ENCODE peak calls at places on chromosomes 13 and 19, in six cellular contexts. C, P, X, S, D and R are unnamed samples.

GRCh38 chr19:56403261-56403660 is 871 bp upstream of the ZNF583 start:
- DNase-seq in C (peak), P (no peak), X (no peak), S (no peak), D (no peak), R (no peak)

GRCh38 chr19:7658219-7658686 is 10.6 kb upstream of the RETN start:
- DNase-seq in C (no peak), P (no peak), X (no peak), S (no peak), D (no peak), R (no peak)

GRCh38 chr13:109869312-109870237 is 83.2 kb upstream of the IRS2 start:
- DNase-seq in C (peak), P (peak), X (no peak), S (peak), D (peak), R (peak)

GRCh38 chr13:110211735-110212134 is 95.2 kb downstream of the COL4A1 start:
- DNase-seq in C (no peak), P (no peak), X (no peak), S (no peak), D (no peak), R (no peak)

GRCh38 chr13:85266771-85267170 is 532.4 kb downstream of the SLITRK6 start:
- DNase-seq in C (no peak), P (no peak), X (no peak), S (no peak), D (no peak), R (no peak)

GRCh38 chr13:113545455-113545930 is 39.1 kb upstream of the TFDP1 start:
- DNase-seq in C (peak), P (no peak), X (no peak), S (no peak), D (no peak), R (peak)

GRCh38 chr13:36076211-36076610 is 55.0 kb downstream of the DCLK1 start:
- DNase-seq in C (no peak), P (no peak), X (no peak), S (no peak), D (no peak), R (no peak)

GRCh38 chr19:35273686-35274259 is 5.0 kb downstream of the USF2 start:
- DNase-seq in C (no peak), P (no peak), X (no peak), S (no peak), D (no peak), R (no peak)

GRCh38 chr19:49081273-49081672 is 4.0 kb upstream of the SNRNP70 start:
- DNase-seq in C (no peak), P (no peak), X (no peak), S (no peak), D (no peak), R (no peak)

GRCh38 chr19:23571175-23571574 is 115.8 kb downstream of the ZNF675 start:
- DNase-seq in C (no peak), P (no peak), X (no peak), S (no peak), D (no peak), R (no peak)

GRCh38 chr13:44365008-44365407 is 8.6 kb upstream of the SERP2 start:
- DNase-seq in C (peak), P (no peak), X (no peak), S (no peak), D (no peak), R (no peak)

GRCh38 chr19:30512748-30513389 is 140.7 kb downstream of the ZNF536 start:
- DNase-seq in C (no peak), P (no peak), X (no peak), S (no peak), D (no peak), R (no peak)

GRCh38 chr19:48982280-48982679 is 10.8 kb downstream of the GYS1 start:
- DNase-seq in C (no peak), P (no peak), X (no peak), S (no peak), D (no peak), R (no peak)

GRCh38 chr13:85260896-85261295 is 538.3 kb downstream of the SLITRK6 start:
- DNase-seq in C (no peak), P (no peak), X (no peak), S (no peak), D (no peak), R (no peak)

GRCh38 chr13:114064516-114065140 is 67.8 kb downstream of the RASA3 start:
- DNase-seq in C (peak), P (no peak), X (peak), S (no peak), D (no peak), R (no peak)

GRCh38 chr19:23772668-23773063 is 14.0 kb upstream of the ZNF681 start:
- DNase-seq in C (no peak), P (no peak), X (peak), S (no peak), D (no peak), R (no peak)

GRCh38 chr19:38736036-38736412 is 8.2 kb downstream of the CAPN12 start:
- DNase-seq in C (peak), P (peak), X (peak), S (peak), D (no peak), R (no peak)

GRCh38 chr19:15159251-15159650 is 41.5 kb downstream of the NOTCH3 start:
- DNase-seq in C (no peak), P (no peak), X (peak), S (no peak), D (no peak), R (no peak)

GRCh38 chr19:15156391-15156790 is 44.4 kb downstream of the NOTCH3 start:
- DNase-seq in C (no peak), P (no peak), X (no peak), S (no peak), D (no peak), R (no peak)

GRCh38 chr19:15166700-15167099 is 34.1 kb downstream of the NOTCH3 start:
- DNase-seq in C (no peak), P (no peak), X (no peak), S (no peak), D (no peak), R (no peak)

DNA sequence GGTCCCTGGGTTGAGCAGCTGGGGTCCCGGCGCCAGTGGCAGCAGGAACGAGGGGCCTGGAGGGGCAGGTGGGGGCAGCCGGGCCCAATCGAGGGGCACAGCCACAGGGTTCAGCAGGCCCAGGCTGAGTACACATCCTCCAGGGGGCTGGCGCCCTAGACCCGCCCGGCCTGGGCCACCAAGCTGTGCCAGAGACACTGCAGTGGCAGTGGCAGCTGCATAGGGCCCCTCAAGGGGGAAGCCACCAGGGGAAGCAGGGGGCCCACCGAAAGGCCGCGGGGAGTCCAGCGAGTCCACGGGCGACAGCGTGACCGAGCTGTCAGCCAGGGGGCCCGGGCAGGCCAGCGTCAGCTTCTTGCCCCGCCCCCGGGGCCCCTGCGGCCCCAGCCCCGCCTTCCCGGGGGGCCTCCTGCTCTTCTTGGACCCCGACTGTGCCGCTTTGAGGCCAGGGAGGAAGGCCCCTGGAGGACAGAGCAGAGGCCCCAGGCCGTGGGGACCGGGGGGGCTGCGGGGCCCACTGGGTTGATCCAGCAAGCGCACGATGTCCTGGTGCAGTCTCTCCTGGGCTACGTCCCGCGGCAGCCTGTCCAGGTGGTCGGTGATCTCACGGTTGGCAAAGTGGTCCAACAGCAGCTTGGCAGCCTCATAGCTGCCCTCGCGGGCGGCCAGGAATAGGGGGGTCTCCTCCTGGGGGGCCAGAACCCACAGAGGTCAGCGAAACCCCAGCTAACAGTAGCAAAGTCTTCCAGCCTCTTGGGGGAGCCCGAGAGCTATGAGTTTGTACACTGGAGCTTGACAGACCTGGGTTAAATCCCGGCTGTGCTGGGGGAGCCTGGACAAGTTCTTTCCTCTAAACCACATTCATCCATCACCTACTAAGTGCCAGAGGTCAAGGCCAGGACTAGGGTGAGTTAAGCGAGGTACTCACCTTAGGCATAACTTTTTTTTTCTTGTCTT is 39.5 kb downstream of the NOTCH3 start:
- DNase-seq in C (peak), P (no peak), X (peak), S (no peak), D (no peak), R (no peak)
- TF ChIP-seq CTCF in C (peak), P (no peak), X (peak), S (no peak), D (no peak), R (peak)

GRCh38 chr19:42324655-42325307 is 654 bp upstream of the MEGF8 start:
- DNase-seq in C (no peak), P (peak), X (no peak), S (no peak), D (no peak), R (no peak)
- TF ChIP-seq CTCF in C (no peak), P (no peak), X (peak), S (no peak), D (peak), R (no peak)

GRCh38 chr13:33957497-33957905 is 139.6 kb downstream of the RFC3 start:
- DNase-seq in C (no peak), P (no peak), X (no peak), S (no peak), D (no peak), R (no peak)
- TF ChIP-seq CTCF in C (no peak), P (no peak), X (no peak), S (no peak), D (no peak), R (no peak)

GRCh38 chr19:43505941-43506340 is 1.4 kb upstream of the PHLDB3 start:
- DNase-seq in C (no peak), P (no peak), X (no peak), S (no peak), D (no peak), R (no peak)

GRCh38 chr19:43506629-43507028 is 2.1 kb upstream of the PHLDB3 start:
- DNase-seq in C (no peak), P (no peak), X (no peak), S (no peak), D (no peak), R (no peak)

GRCh38 chr19:43510713-43511112 is 6.2 kb upstream of the PHLDB3 start:
- DNase-seq in C (no peak), P (no peak), X (no peak), S (no peak), D (no peak), R (no peak)

GRCh38 chr19:43505186-43505456 is 575 bp upstream of the PHLDB3 start:
- DNase-seq in C (no peak), P (no peak), X (no peak), S (no peak), D (no peak), R (no peak)

DNA sequence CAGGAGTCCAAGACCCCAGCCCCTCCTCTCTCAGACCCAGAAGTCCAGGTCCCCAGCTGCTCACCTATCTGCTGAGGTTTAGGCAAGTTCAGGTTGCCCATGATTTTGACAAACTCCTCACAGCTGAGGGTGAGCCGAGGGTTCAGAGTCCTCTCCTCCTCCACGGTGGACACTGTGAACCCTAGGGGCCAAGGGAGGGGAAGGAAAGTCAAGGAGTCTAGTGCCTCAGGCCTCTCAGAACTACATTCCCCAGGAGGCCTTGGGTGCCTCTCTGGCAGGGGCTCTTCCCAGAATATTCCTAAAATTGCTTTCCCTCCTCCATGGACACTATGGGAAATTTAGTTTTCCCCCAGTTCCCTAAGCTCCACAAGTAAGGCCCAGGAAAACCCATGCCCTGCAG is 3.3 kb upstream of the PHLDB3 start:
- DNase-seq in C (no peak), P (no peak), X (no peak), S (no peak), D (no peak), R (no peak)
- TF ChIP-seq CTCF in C (no peak), P (no peak), X (no peak), S (no peak), D (no peak), R (no peak)

DNA sequence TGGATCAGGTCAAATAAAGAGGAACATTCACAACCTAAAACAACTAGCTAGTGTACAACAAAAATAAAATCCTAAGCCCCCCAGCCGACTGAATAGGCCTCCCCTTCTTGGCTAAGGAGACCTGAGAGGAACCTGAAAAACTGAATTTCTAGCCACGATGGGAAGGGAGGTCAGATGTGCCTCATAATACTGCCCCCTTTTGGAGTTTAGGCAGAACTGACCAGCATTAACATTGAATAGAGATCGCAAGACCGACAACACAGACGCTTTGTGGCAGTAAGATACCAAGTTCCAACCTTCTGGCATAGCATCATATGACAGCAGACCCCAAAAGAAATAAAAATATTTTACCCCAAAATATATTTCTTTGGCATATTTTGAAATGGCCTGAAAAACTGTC is 15.9 kb downstream of the CBY2 start:
- DNase-seq in C (peak), P (no peak), X (peak), S (no peak), D (no peak), R (no peak)
- TF ChIP-seq CTCF in C (peak), P (no peak), X (peak), S (no peak), D (peak), R (peak)

GRCh38 chr13:38637576-38637975 is 49.3 kb upstream of the FREM2 start:
- DNase-seq in C (no peak), P (no peak), X (peak), S (no peak), D (no peak), R (no peak)

GRCh38 chr13:38636756-38637155 is 50.1 kb upstream of the FREM2 start:
- DNase-seq in C (no peak), P (peak), X (no peak), S (no peak), D (no peak), R (no peak)

GRCh38 chr13:38636106-38636505 is 50.8 kb upstream of the FREM2 start:
- DNase-seq in C (no peak), P (peak), X (no peak), S (no peak), D (no peak), R (no peak)

DNA sequence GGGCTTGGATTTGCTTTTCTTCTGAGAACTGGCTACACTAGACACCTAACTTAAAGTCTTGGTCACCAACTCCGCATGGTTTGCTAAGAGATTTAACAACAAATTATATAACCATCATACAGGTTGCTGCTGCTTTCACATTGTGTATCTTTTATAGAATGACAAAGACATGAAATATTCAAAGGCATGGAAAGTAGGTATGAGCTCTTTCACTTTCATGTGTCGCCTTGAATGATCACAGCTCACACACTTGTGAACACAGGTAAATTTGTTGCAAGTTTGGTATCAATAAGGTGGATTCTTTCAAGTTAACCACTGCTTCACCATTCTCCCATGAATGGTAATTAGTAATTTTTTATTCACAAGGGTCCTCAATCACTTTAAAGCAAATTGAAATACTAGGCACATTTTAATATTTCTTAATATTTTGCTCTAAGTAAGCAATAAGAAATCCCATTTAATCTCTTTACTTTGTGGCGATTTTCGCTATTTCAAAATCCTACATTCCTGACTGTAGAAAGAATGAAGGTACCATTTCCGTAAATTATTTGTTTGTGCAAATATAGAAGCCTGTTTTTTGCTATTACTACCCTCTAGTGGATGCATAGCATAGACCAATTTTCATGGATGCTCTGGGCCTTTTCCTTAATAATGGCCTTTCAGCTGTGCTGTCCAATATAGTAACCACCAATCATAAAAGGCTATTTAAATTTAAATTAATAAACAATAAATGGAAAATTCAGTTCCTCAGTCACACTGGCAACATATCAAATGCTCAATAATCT is 45.5 kb upstream of the FREM2 start:
- DNase-seq in C (no peak), P (no peak), X (peak), S (no peak), D (no peak), R (no peak)
- TF ChIP-seq CTCF in C (peak), P (no peak), X (peak), S (no peak), D (no peak), R (peak)

GRCh38 chr13:52739468-52740071 is at the start of gene CNMD:
- DNase-seq in C (no peak), P (no peak), X (no peak), S (no peak), D (no peak), R (no peak)

GRCh38 chr13:52737451-52737850 is 2.2 kb downstream of the CNMD start:
- DNase-seq in C (no peak), P (no peak), X (no peak), S (no peak), D (no peak), R (no peak)

GRCh38 chr13:52736891-52737290 is 2.7 kb downstream of the CNMD start:
- DNase-seq in C (no peak), P (no peak), X (no peak), S (no peak), D (no peak), R (no peak)

GRCh38 chr13:52737900-52738299 is 1.7 kb downstream of the CNMD start:
- DNase-seq in C (no peak), P (no peak), X (no peak), S (no peak), D (no peak), R (no peak)

GRCh38 chr13:52738719-52739467 is 727 bp downstream of the CNMD start:
- DNase-seq in C (no peak), P (no peak), X (no peak), S (no peak), D (no peak), R (no peak)
- TF ChIP-seq CTCF in C (peak), P (no peak), X (no peak), S (peak), D (peak), R (peak)